ENCODE peak calls at places on chromosome 3, in nine cellular contexts. O, V, U, H, K, I, A, L and T are unnamed samples.

GRCh38 chr3:45688194-45688881 is 858 bp upstream of the SACM1L start:
- DNase-seq in O (peak; percentile 33), V (peak; percentile 64), U (peak; percentile 50), H (peak; percentile 42), K (peak; percentile 59), I (peak; percentile 61), A (peak; percentile 64), L (no peak), T (no peak)

GRCh38 chr3:36959821-36960220 is 15.0 kb upstream of the TRANK1 start:
- DNase-seq in O (no peak), V (no peak), U (no peak), H (no peak), K (no peak), I (no peak), A (no peak), L (no peak), T (peak; percentile 10)

GRCh38 chr3:171615281-171615680 is 155.1 kb upstream of the TNIK start:
- DNase-seq in O (no peak), V (no peak), U (no peak), H (no peak), K (no peak), I (no peak), A (no peak), L (no peak), T (no peak)

GRCh38 chr3:184658223-184658860 is 53.5 kb downstream of the MAGEF1 start:
- DNase-seq in O (no peak), V (no peak), U (no peak), H (no peak), K (no peak), I (no peak), A (no peak), L (no peak), T (no peak)

GRCh38 chr3:177470200-177470941 is 273.1 kb upstream of the TBL1XR1 start:
- DNase-seq in O (no peak), V (no peak), U (no peak), H (peak; percentile 41), K (no peak), I (no peak), A (no peak), L (no peak), T (no peak)

GRCh38 chr3:146524961-146525360 is 19.4 kb downstream of the PLSCR1 start:
- DNase-seq in O (no peak), V (no peak), U (no peak), H (peak; percentile 10), K (no peak), I (no peak), A (no peak), L (no peak), T (no peak)

GRCh38 chr3:163605915-163606314 is 1472.4 kb downstream of the SI start:
- DNase-seq in O (no peak), V (no peak), U (no peak), H (no peak), K (no peak), I (no peak), A (no peak), L (no peak), T (no peak)

GRCh38 chr3:58272891-58273290 is 33.2 kb upstream of the RPP14 start:
- DNase-seq in O (no peak), V (no peak), U (no peak), H (peak; percentile 32), K (no peak), I (no peak), A (no peak), L (no peak), T (no peak)

GRCh38 chr3:74426571-74426970 is 187.9 kb downstream of the CNTN3 start:
- DNase-seq in O (no peak), V (no peak), U (no peak), H (peak; percentile 87), K (no peak), I (no peak), A (no peak), L (peak; percentile 52), T (no peak)

GRCh38 chr3:12159227-12159601 is 502 bp upstream of the TIMP4 start:
- DNase-seq in O (no peak), V (no peak), U (no peak), H (peak; percentile 4), K (no peak), I (peak; percentile 10), A (no peak), L (no peak), T (no peak)

GRCh38 chr3:139527287-139527686 is 12.3 kb downstream of the RBP1 start:
- DNase-seq in O (no peak), V (no peak), U (no peak), H (no peak), K (no peak), I (no peak), A (no peak), L (no peak), T (no peak)

GRCh38 chr3:127822836-127823589 is 698 bp upstream of the MGLL start:
- DNase-seq in O (no peak), V (peak; percentile 84), U (no peak), H (peak; percentile 65), K (no peak), I (peak; percentile 64), A (no peak), L (peak; percentile 32), T (peak; percentile 91)

GRCh38 chr3:71752911-71753715 is 542 bp upstream of the GPR27 start:
- DNase-seq in O (no peak), V (peak; percentile 80), U (no peak), H (no peak), K (no peak), I (no peak), A (no peak), L (no peak), T (no peak)

GRCh38 chr3:139774570-139775302 is 97.0 kb upstream of the NMNAT3 start:
- DNase-seq in O (no peak), V (peak; percentile 36), U (no peak), H (peak; percentile 6), K (no peak), I (peak; percentile 54), A (no peak), L (no peak), T (no peak)

GRCh38 chr3:120497813-120498212 is 47.0 kb upstream of the FSTL1 start:
- DNase-seq in O (no peak), V (no peak), U (no peak), H (peak; percentile 50), K (no peak), I (no peak), A (no peak), L (no peak), T (no peak)

DNA sequence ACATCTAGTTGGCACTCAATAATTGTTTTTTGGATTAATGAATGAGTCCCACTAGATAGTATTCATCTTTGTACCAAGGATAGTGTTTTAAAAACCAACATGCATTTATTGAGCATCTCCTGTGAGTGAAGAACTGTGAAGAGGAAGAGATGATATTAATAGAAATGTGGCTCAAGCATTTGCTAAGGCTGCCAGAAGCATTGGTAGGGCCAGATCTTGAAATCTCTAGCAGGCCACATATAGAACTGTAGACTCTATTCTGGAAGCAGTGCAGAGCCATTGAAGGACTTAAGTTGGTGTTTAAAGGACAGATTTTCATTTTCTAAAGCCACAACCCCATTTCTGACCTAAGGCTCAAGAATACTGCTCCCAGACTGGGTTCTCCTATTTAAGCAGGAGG is 99.0 kb downstream of the NEK11 start:
- DNase-seq in O (no peak), V (no peak), U (no peak), H (no peak), K (peak; percentile 7), I (no peak), A (no peak), L (no peak), T (no peak)
- H3K4me3 ChIP-seq in O (no peak overlapping the region), V (no peak overlapping the region), U (no peak overlapping the region), H (no peak overlapping the region), K (no peak overlapping the region), I (no peak overlapping the region), A (no peak overlapping the region), L (no peak overlapping the region), T (no peak overlapping the region)

GRCh38 chr3:122263058-122263457 is 62.0 kb upstream of the CSTA start:
- DNase-seq in O (no peak), V (no peak), U (no peak), H (no peak), K (no peak), I (no peak), A (no peak), L (no peak), T (no peak)

GRCh38 chr3:122257951-122258350 is 67.1 kb upstream of the CSTA start:
- DNase-seq in O (no peak), V (no peak), U (no peak), H (no peak), K (no peak), I (no peak), A (no peak), L (no peak), T (no peak)

GRCh38 chr3:122260206-122260605 is 64.8 kb upstream of the CSTA start:
- DNase-seq in O (no peak), V (no peak), U (no peak), H (no peak), K (no peak), I (no peak), A (no peak), L (peak; percentile 5), T (no peak)

GRCh38 chr3:122255757-122256439 is 69.2 kb upstream of the CSTA start:
- DNase-seq in O (no peak), V (no peak), U (peak; percentile 13), H (no peak), K (peak; percentile 89), I (no peak), A (no peak), L (no peak), T (no peak)

DNA sequence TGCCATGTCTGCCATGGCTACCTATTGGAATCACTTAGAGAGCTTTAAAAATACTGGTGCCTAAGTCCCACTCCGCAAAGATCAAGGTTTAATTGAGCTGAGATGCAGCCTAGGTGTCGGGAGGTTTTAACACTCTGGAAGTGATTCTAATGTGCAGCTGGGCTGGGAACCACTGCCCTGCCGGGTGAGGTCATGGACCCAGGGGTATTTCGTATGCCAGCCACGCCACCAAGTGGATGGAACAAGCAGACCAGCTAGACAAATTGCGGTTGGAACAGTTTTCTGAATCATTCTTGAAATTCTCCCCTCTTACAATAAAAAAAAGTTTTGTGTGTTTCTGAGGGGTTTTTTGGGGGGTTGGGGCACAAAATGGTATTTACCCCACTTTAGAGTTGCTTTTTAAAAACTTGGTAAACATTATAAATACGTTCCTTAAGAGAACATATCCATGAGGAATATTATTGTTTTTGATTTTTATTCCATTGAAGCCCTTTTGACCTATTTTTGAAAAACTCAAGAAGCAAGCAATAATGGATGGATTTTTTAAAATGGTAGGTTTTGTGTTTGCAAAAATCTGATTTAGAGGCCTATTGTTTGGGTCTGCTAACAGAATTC is 66.2 kb upstream of the CSTA start:
- DNase-seq in O (peak; percentile 60), V (peak; percentile 66), U (peak; percentile 82), H (peak; percentile 87), K (peak; percentile 88), I (peak; percentile 79), A (peak; percentile 31), L (peak; percentile 58), T (peak; percentile 92)
- H3K4me2 ChIP-seq in O (no peak overlapping the region), V (no peak overlapping the region), U (peak overlapping the region; percentile 32), H (no peak overlapping the region), K (no peak overlapping the region), I (no peak overlapping the region), A (no peak overlapping the region), L (peak overlapping the region; percentile 2), T (peak overlapping the region; percentile 48)

GRCh38 chr3:107239703-107240102 is 137.5 kb upstream of the CCDC54 start:
- DNase-seq in O (no peak), V (no peak), U (no peak), H (no peak), K (no peak), I (no peak), A (no peak), L (no peak), T (no peak)
- H3K4me3 ChIP-seq in O (peak overlapping the region; percentile 58), V (peak overlapping the region; percentile 94), U (peak overlapping the region; percentile 81), H (peak overlapping the region; percentile 88), K (no peak overlapping the region), I (peak overlapping the region; percentile 97), A (no peak overlapping the region), L (peak overlapping the region; percentile 97), T (peak overlapping the region; percentile 91)

GRCh38 chr3:67127254-67127653 is 129.1 kb downstream of the KBTBD8 start:
- DNase-seq in O (no peak), V (no peak), U (no peak), H (no peak), K (no peak), I (no peak), A (no peak), L (no peak), T (no peak)
- H3K4me2 ChIP-seq in O (no peak overlapping the region), V (no peak overlapping the region), U (no peak overlapping the region), H (no peak overlapping the region), K (no peak overlapping the region), I (no peak overlapping the region), A (no peak overlapping the region), L (no peak overlapping the region), T (no peak overlapping the region)